ENCODE peak calls at places on chromosomes 7 and 10, in eight cellular contexts. One of them, this sample, is unnamed.

GRCh38 chr10:126504051-126504760 is 115.9 kb upstream of the ADAM12 start:
- DNase-seq in K562: peak
- DNase-seq in SK-N-SH: peak
- DNase-seq in HCT116: peak
- DNase-seq in H1: peak
- DNase-seq in endothelial cell of umbilical vein: peak
- DNase-seq in HepG2: peak
- DNase-seq in GM12878: no peak
- DNase-seq in this sample: peak

GRCh38 chr7:112858838-112859237 is 68.6 kb upstream of the TMEM168 start:
- DNase-seq in HCT116: no peak
- DNase-seq in K562: no peak
- DNase-seq in GM12878: no peak
- DNase-seq in endothelial cell of umbilical vein: no peak
- DNase-seq in H1: no peak
- DNase-seq in HepG2: no peak
- DNase-seq in SK-N-SH: no peak
- DNase-seq in this sample: no peak

GRCh38 chr10:114970515-114970914 is 32.5 kb downstream of the TRUB1 start:
- DNase-seq in K562: no peak
- DNase-seq in HepG2: no peak
- DNase-seq in GM12878: no peak
- DNase-seq in endothelial cell of umbilical vein: peak
- DNase-seq in SK-N-SH: no peak
- DNase-seq in HCT116: no peak
- DNase-seq in H1: no peak
- DNase-seq in this sample: no peak

GRCh38 chr7:159099217-159099655 is 45.4 kb downstream of the VIPR2 start:
- DNase-seq in SK-N-SH: no peak
- DNase-seq in GM12878: no peak
- DNase-seq in K562: no peak
- DNase-seq in endothelial cell of umbilical vein: no peak
- DNase-seq in HCT116: no peak
- DNase-seq in HepG2: no peak
- DNase-seq in H1: no peak
- DNase-seq in this sample: no peak

GRCh38 chr7:7884855-7885254 is 83.7 kb upstream of the GLCCI1 start:
- DNase-seq in HepG2: no peak
- DNase-seq in HCT116: no peak
- DNase-seq in K562: no peak
- DNase-seq in H1: no peak
- DNase-seq in SK-N-SH: no peak
- DNase-seq in GM12878: no peak
- DNase-seq in endothelial cell of umbilical vein: no peak
- DNase-seq in this sample: no peak

GRCh38 chr10:95480102-95480900 is 80.9 kb downstream of the SORBS1 start:
- DNase-seq in endothelial cell of umbilical vein: peak
- DNase-seq in K562: no peak
- DNase-seq in SK-N-SH: no peak
- DNase-seq in HepG2: no peak
- DNase-seq in H1: no peak
- DNase-seq in HCT116: no peak
- DNase-seq in GM12878: no peak
- DNase-seq in this sample: no peak

GRCh38 chr10:86234102-86234501 is 132.5 kb downstream of the GRID1 start:
- DNase-seq in HepG2: no peak
- DNase-seq in HCT116: no peak
- DNase-seq in SK-N-SH: no peak
- DNase-seq in GM12878: no peak
- DNase-seq in endothelial cell of umbilical vein: no peak
- DNase-seq in K562: no peak
- DNase-seq in H1: no peak
- DNase-seq in this sample: no peak

GRCh38 chr10:52755297-52756062 is 17.1 kb downstream of the MBL2 start:
- DNase-seq in K562: no peak
- DNase-seq in HepG2: peak
- DNase-seq in H1: no peak
- DNase-seq in endothelial cell of umbilical vein: no peak
- DNase-seq in SK-N-SH: no peak
- DNase-seq in HCT116: no peak
- DNase-seq in GM12878: no peak
- DNase-seq in this sample: no peak

GRCh38 chr7:77226357-77226839 is 26.8 kb upstream of the FGL2 start:
- DNase-seq in SK-N-SH: no peak
- DNase-seq in HCT116: no peak
- DNase-seq in endothelial cell of umbilical vein: peak
- DNase-seq in GM12878: no peak
- DNase-seq in HepG2: no peak
- DNase-seq in H1: no peak
- DNase-seq in K562: no peak
- DNase-seq in this sample: no peak

GRCh38 chr10:120421250-120421649 is 35.8 kb upstream of the PLPP4 start:
- DNase-seq in H1: no peak
- DNase-seq in endothelial cell of umbilical vein: no peak
- DNase-seq in HCT116: no peak
- DNase-seq in K562: no peak
- DNase-seq in SK-N-SH: no peak
- DNase-seq in HepG2: no peak
- DNase-seq in GM12878: no peak
- DNase-seq in this sample: no peak

GRCh38 chr10:86753056-86753455 is 3.4 kb upstream of the BMPR1A start:
- DNase-seq in H1: no peak
- DNase-seq in endothelial cell of umbilical vein: no peak
- DNase-seq in HCT116: no peak
- DNase-seq in GM12878: no peak
- DNase-seq in K562: no peak
- DNase-seq in SK-N-SH: no peak
- DNase-seq in HepG2: no peak
- DNase-seq in this sample: no peak

GRCh38 chr10:60905580-60905979 is 38.4 kb downstream of the RHOBTB1 start:
- DNase-seq in HCT116: no peak
- DNase-seq in K562: no peak
- DNase-seq in endothelial cell of umbilical vein: peak
- DNase-seq in H1: no peak
- DNase-seq in SK-N-SH: no peak
- DNase-seq in HepG2: no peak
- DNase-seq in GM12878: no peak
- DNase-seq in this sample: no peak

GRCh38 chr7:82444220-82445049 is 858 bp upstream of the CACNA2D1 start:
- DNase-seq in K562: no peak
- DNase-seq in SK-N-SH: no peak
- DNase-seq in GM12878: no peak
- DNase-seq in H1: no peak
- DNase-seq in HCT116: no peak
- DNase-seq in HepG2: no peak
- DNase-seq in endothelial cell of umbilical vein: no peak
- DNase-seq in this sample: no peak

GRCh38 chr7:129951076-129952011 is 1.4 kb downstream of the UBE2H start:
- DNase-seq in K562: peak
- DNase-seq in H1: no peak
- DNase-seq in endothelial cell of umbilical vein: peak
- DNase-seq in SK-N-SH: peak
- DNase-seq in HepG2: no peak
- DNase-seq in HCT116: no peak
- DNase-seq in GM12878: no peak
- DNase-seq in this sample: no peak

GRCh38 chr7:103843689-103844480 is 145.6 kb downstream of the RELN start:
- DNase-seq in H1: no peak
- DNase-seq in GM12878: no peak
- DNase-seq in HCT116: no peak
- DNase-seq in K562: peak
- DNase-seq in endothelial cell of umbilical vein: no peak
- DNase-seq in SK-N-SH: no peak
- DNase-seq in HepG2: no peak
- DNase-seq in this sample: no peak

GRCh38 chr7:44322631-44323363 is 2.6 kb downstream of the CAMK2B start:
- DNase-seq in endothelial cell of umbilical vein: no peak
- DNase-seq in GM12878: no peak
- DNase-seq in K562: no peak
- DNase-seq in HepG2: no peak
- DNase-seq in HCT116: no peak
- DNase-seq in H1: peak
- DNase-seq in SK-N-SH: peak
- DNase-seq in this sample: no peak

GRCh38 chr7:2713370-2713769 is 25.4 kb downstream of the AMZ1 start:
- DNase-seq in GM12878: no peak
- DNase-seq in K562: peak
- DNase-seq in H1: no peak
- DNase-seq in HepG2: no peak
- DNase-seq in endothelial cell of umbilical vein: no peak
- DNase-seq in HCT116: no peak
- DNase-seq in SK-N-SH: peak
- DNase-seq in this sample: no peak

DNA sequence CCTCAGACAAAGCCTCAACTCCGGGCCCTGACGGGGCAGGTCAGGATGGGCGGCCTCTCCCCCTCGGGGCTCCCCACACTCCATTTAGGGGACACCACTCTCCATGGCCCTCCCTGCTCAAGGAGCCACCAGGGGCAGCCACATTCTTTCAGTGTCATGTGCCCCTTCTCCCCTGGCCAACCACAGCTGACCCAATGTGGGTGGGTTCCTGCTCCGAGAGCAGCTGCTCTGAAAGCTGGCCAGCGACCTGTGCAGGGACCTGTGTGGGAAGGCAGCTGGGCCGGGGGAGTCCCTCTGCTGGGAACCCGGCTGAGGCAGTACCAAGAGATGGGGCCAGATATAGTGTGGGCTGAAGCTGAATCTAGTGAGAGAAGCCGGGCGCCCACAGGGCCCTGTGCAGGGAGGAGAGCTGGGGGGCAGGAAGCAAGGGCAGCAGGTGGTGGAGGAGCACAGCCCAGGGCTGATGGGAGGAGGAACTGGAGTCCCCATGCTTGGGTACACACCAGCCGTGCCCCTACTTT is 40.6 kb upstream of the NPFFR1 start:
- DNase-seq in GM12878: no peak
- DNase-seq in HepG2: peak
- DNase-seq in HCT116: no peak
- DNase-seq in endothelial cell of umbilical vein: no peak
- DNase-seq in K562: no peak
- DNase-seq in SK-N-SH: no peak
- DNase-seq in H1: no peak
- DNase-seq in this sample: no peak
- H3K9ac ChIP-seq in GM12878: no peak
- H3K9ac ChIP-seq in HepG2: peak
- H3K9ac ChIP-seq in HCT116: no peak
- H3K9ac ChIP-seq in endothelial cell of umbilical vein: no peak
- H3K9ac ChIP-seq in K562: no peak
- H3K9ac ChIP-seq in SK-N-SH: no peak
- H3K9ac ChIP-seq in H1: no peak
- H3K9ac ChIP-seq in this sample: no peak

GRCh38 chr7:156610130-156610529 is 30.4 kb upstream of the RNF32 start:
- DNase-seq in K562: no peak
- DNase-seq in GM12878: no peak
- DNase-seq in HepG2: no peak
- DNase-seq in SK-N-SH: no peak
- DNase-seq in H1: no peak
- DNase-seq in HCT116: no peak
- DNase-seq in endothelial cell of umbilical vein: no peak
- DNase-seq in this sample: no peak

GRCh38 chr7:156610601-156611000 is 30.0 kb upstream of the RNF32 start:
- DNase-seq in H1: no peak
- DNase-seq in SK-N-SH: no peak
- DNase-seq in GM12878: no peak
- DNase-seq in endothelial cell of umbilical vein: no peak
- DNase-seq in K562: no peak
- DNase-seq in HepG2: no peak
- DNase-seq in HCT116: no peak
- DNase-seq in this sample: no peak

GRCh38 chr7:156608176-156608478 is 32.4 kb upstream of the RNF32 start:
- DNase-seq in K562: no peak
- DNase-seq in HepG2: no peak
- DNase-seq in SK-N-SH: peak
- DNase-seq in H1: no peak
- DNase-seq in endothelial cell of umbilical vein: peak
- DNase-seq in GM12878: no peak
- DNase-seq in HCT116: no peak
- DNase-seq in this sample: no peak

GRCh38 chr7:156607332-156608175 is 33.0 kb upstream of the RNF32 start:
- DNase-seq in endothelial cell of umbilical vein: no peak
- DNase-seq in K562: no peak
- DNase-seq in GM12878: no peak
- DNase-seq in HepG2: no peak
- DNase-seq in H1: no peak
- DNase-seq in HCT116: no peak
- DNase-seq in SK-N-SH: peak
- DNase-seq in this sample: no peak

GRCh38 chr7:156609010-156609877 is 31.3 kb upstream of the RNF32 start:
- DNase-seq in HCT116: no peak
- DNase-seq in HepG2: peak
- DNase-seq in H1: no peak
- DNase-seq in K562: no peak
- DNase-seq in SK-N-SH: no peak
- DNase-seq in GM12878: no peak
- DNase-seq in endothelial cell of umbilical vein: peak
- DNase-seq in this sample: no peak
- TF ChIP-seq POLR2AphosphoS5 in HCT116: no peak
- TF ChIP-seq POLR2AphosphoS5 in HepG2: peak
- TF ChIP-seq POLR2AphosphoS5 in H1: no peak
- TF ChIP-seq POLR2AphosphoS5 in K562: no peak
- TF ChIP-seq POLR2AphosphoS5 in SK-N-SH: no peak
- TF ChIP-seq POLR2AphosphoS5 in GM12878: no peak
- TF ChIP-seq POLR2AphosphoS5 in endothelial cell of umbilical vein: no peak
- TF ChIP-seq POLR2AphosphoS5 in this sample: no peak

DNA sequence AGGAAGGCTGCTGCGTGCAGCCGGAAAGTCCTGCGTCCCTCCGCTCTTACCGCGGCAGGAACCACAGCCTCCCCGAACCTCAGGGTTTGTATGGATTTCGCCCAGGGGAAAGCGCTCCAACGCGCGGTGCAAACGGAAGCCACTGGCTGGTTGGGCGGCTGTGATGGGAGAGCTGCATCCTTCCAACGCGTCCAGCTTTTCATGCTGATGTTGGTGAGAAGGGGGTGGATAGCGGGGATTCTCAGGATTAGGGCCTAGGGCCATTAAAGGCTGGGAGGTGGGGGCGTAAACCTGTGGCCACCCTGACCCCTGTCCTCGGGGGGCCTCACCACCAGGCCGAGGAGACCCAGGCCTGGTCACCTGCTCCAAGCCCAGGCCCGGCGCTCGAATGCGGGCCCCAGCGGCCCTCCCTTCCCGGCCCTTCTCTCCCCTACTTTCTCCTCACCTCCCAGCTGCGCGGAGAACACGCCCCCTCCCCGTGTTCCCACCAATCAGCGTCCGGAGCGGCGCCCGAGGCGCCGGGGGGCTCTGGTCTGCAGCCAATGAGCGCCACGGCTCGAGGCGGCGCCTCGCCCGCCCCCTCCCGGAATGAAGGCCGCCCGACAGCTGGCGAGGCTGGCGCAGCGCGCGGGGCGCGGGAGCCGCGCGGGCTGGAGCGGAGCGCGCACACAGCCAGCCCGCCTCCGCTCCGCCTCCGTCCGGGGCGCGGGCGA is 458 bp upstream of the NANOS1 start:
- DNase-seq in K562: peak
- DNase-seq in HCT116: peak
- DNase-seq in HepG2: peak
- DNase-seq in endothelial cell of umbilical vein: peak
- DNase-seq in H1: peak
- DNase-seq in SK-N-SH: peak
- DNase-seq in GM12878: peak
- DNase-seq in this sample: no peak
- H3K9ac ChIP-seq in K562: peak
- H3K9ac ChIP-seq in HCT116: peak
- H3K9ac ChIP-seq in HepG2: peak
- H3K9ac ChIP-seq in endothelial cell of umbilical vein: no peak
- H3K9ac ChIP-seq in H1: no peak
- H3K9ac ChIP-seq in SK-N-SH: no peak
- H3K9ac ChIP-seq in GM12878: no peak
- H3K9ac ChIP-seq in this sample: no peak

GRCh38 chr10:11230706-11231105 is 213.0 kb downstream of the CELF2 start:
- DNase-seq in HCT116: no peak
- DNase-seq in HepG2: no peak
- DNase-seq in endothelial cell of umbilical vein: no peak
- DNase-seq in K562: no peak
- DNase-seq in H1: no peak
- DNase-seq in SK-N-SH: no peak
- DNase-seq in GM12878: no peak
- DNase-seq in this sample: no peak
- TF ChIP-seq POLR2AphosphoS5 in HCT116: no peak
- TF ChIP-seq POLR2AphosphoS5 in HepG2: no peak
- TF ChIP-seq POLR2AphosphoS5 in endothelial cell of umbilical vein: no peak
- TF ChIP-seq POLR2AphosphoS5 in K562: no peak
- TF ChIP-seq POLR2AphosphoS5 in H1: no peak
- TF ChIP-seq POLR2AphosphoS5 in SK-N-SH: no peak
- TF ChIP-seq POLR2AphosphoS5 in GM12878: no peak
- TF ChIP-seq POLR2AphosphoS5 in this sample: no peak